ENCODE peak calls at places on chromosomes 16 and 17, in five cellular contexts. R is IMR-90, A is PC-9, O is astrocyte, V is OCI-LY7. Q is an unnamed sample.

GRCh38 chr16:56743840-56744239 is 13.9 kb downstream of the NUP93 start:
- DNase-seq in A (no peak), V (no peak), O (peak; percentile 30), R (peak; percentile 49), Q (peak; percentile 89)

GRCh38 chr17:40337351-40337750 is 27.2 kb downstream of the GJD3 start:
- DNase-seq in V (no peak), O (no peak), R (no peak), A (no peak), Q (no peak)

GRCh38 chr17:43823350-43824084 is 9.4 kb downstream of the MPP3 start:
- DNase-seq in R (no peak), A (no peak), V (no peak), O (no peak), Q (no peak)

GRCh38 chr17:76405967-76406647 is 21.7 kb downstream of the SPHK1 start:
- DNase-seq in A (no peak), R (peak; percentile 35), V (peak; percentile 66), O (no peak), Q (peak; percentile 16)

GRCh38 chr16:83804366-83804765 is 3.4 kb upstream of the HSBP1 start:
- DNase-seq in R (no peak), A (no peak), V (no peak), O (no peak), Q (no peak)

GRCh38 chr17:68048996-68049395 is 13.5 kb downstream of the KPNA2 start:
- DNase-seq in A (no peak), V (peak; percentile 37), R (no peak), O (no peak), Q (peak; percentile 3)

GRCh38 chr16:51113254-51114125 is 37.6 kb downstream of the SALL1 start:
- DNase-seq in A (no peak), V (no peak), R (no peak), O (no peak), Q (no peak)

GRCh38 chr17:8163978-8164814 is 1.4 kb upstream of the VAMP2 start:
- DNase-seq in V (peak; percentile 62), O (peak; percentile 25), R (peak; percentile 59), A (peak; percentile 48), Q (peak; percentile 87)

GRCh38 chr17:49557204-49558024 is 18.3 kb upstream of the NXPH3 start:
- DNase-seq in V (peak; percentile 65), A (peak; percentile 42), R (peak; percentile 46), O (no peak), Q (peak; percentile 67)

GRCh38 chr17:32481193-32481592 is 5.6 kb upstream of the CDK5R1 start:
- DNase-seq in V (no peak), A (no peak), R (no peak), O (no peak), Q (no peak)

GRCh38 chr16:81214745-81215166 is 23.7 kb upstream of the BCO1 start:
- DNase-seq in A (no peak), R (peak; percentile 15), O (no peak), V (no peak), Q (peak; percentile 56)

GRCh38 chr16:27452569-27453475 is 50.8 kb downstream of the IL21R start:
- DNase-seq in O (no peak), R (no peak), V (peak; percentile 18), A (no peak), Q (no peak)

GRCh38 chr16:17343028-17343427 is 127.7 kb downstream of the XYLT1 start:
- DNase-seq in R (no peak), O (no peak), V (no peak), A (no peak), Q (no peak)

GRCh38 chr17:39705786-39706348 is 6.0 kb downstream of the ERBB2 start:
- DNase-seq in V (no peak), A (peak; percentile 91), O (no peak), R (no peak), Q (no peak)

GRCh38 chr17:7211512-7212277 is 7.9 kb downstream of the DLG4 start:
- DNase-seq in V (no peak), R (no peak), O (no peak), A (no peak), Q (no peak)

GRCh38 chr16:85148959-85149358 is 36.7 kb upstream of the CIBAR2 start:
- DNase-seq in O (no peak), V (no peak), R (no peak), A (no peak), Q (peak; percentile 84)

GRCh38 chr16:89195521-89196171 is 4.7 kb downstream of the SLC22A31 start:
- DNase-seq in A (no peak), O (no peak), V (no peak), R (no peak), Q (no peak)

GRCh38 chr16:68447721-68448359 is 468 bp downstream of the SMPD3 start:
- DNase-seq in R (no peak), O (no peak), A (no peak), V (no peak), Q (no peak)

GRCh38 chr16:84465154-84465553 is 39.3 kb downstream of the MEAK7 start:
- DNase-seq in O (no peak), A (no peak), R (no peak), V (no peak), Q (no peak)

GRCh38 chr16:88077328-88078108 is 126.3 kb downstream of the BANP start:
- DNase-seq in R (no peak), V (no peak), A (no peak), O (no peak), Q (no peak)

GRCh38 chr17:41008811-41009210 is at the start of gene KRTAP3-1:
- DNase-seq in V (no peak), O (no peak), R (no peak), A (no peak), Q (no peak)

GRCh38 chr17:38572665-38573365 is 32.9 kb downstream of the SRCIN1 start:
- DNase-seq in R (no peak), O (no peak), A (peak; percentile 47), V (no peak), Q (peak; percentile 26)

GRCh38 chr16:15682105-15682570 is 32.1 kb downstream of the NDE1 start:
- DNase-seq in A (peak; percentile 60), O (peak; percentile 56), V (peak; percentile 25), R (peak; percentile 84), Q (peak; percentile 91)

GRCh38 chr16:48479955-48480354 is 94.7 kb upstream of the SIAH1 start:
- DNase-seq in A (no peak), V (no peak), O (no peak), R (peak; percentile 55), Q (no peak)

GRCh38 chr17:8438441-8438840 is 2.8 kb downstream of the NDEL1 start:
- DNase-seq in O (no peak), R (no peak), V (no peak), A (no peak), Q (no peak)

GRCh38 chr17:46154151-46154816 is 38.9 kb downstream of the KANSL1 start:
- DNase-seq in V (peak; percentile 46), A (no peak), O (peak; percentile 59), R (peak; percentile 38), Q (peak; percentile 56)

GRCh38 chr16:25080420-25081131 is 31.0 kb upstream of the LCMT1 start:
- DNase-seq in A (no peak), O (no peak), R (no peak), V (no peak), Q (no peak)

GRCh38 chr17:17177186-17177585 is 28.9 kb downstream of the PLD6 start:
- DNase-seq in A (no peak), R (no peak), O (no peak), V (no peak), Q (no peak)

GRCh38 chr16:30356401-30357084 is 1.4 kb upstream of the CD2BP2 start:
- DNase-seq in R (no peak), A (peak; percentile 40), V (peak; percentile 23), O (no peak), Q (peak; percentile 14)

GRCh38 chr16:53043986-53044571 is 8.6 kb downstream of the CHD9NB start:
- DNase-seq in R (no peak), O (no peak), V (no peak), A (peak; percentile 22), Q (no peak)
- H3K4me3 ChIP-seq in R (no peak overlapping the region), O (no peak overlapping the region), V (no peak overlapping the region), A (no peak overlapping the region), Q (no peak overlapping the region)

DNA sequence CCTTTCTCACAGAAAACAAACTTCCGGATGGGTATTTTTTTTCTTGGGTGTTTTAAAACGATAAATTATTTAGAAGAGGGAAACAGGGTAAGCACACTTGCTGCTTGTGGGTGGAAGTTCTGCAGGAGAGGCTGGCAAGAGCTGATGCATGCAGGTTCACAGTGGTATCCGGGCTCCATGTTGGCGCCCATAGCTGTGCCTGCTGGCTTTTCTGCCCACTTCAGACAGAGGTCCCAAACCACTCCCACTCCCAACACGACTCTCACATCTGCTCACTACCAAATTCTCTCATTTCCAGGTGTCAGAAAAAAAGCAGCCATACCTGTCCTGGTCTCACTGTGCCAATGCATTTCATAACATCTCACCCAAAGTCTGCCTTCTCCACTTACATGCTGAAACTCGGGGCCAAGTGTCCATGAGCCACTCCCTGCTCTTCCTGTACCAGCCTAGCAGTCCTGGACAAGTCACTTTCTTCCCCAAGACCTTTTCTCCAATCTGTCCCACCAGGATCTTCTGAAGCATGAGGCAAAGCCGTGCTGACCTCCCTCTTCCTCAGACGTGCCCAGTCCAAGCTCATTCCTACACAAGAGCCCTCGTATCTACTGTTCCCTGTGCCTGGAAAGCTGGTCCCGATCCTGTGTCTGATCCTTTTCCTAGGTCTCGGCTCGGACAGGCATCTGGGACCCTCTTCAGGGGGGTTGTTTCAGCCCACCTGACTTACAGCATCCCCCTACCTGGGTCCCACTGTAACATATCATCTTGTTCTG is 1.5 kb downstream of the CD300LF start:
- DNase-seq in R (no peak), O (no peak), A (no peak), V (no peak), Q (no peak)
- H2AFZ ChIP-seq in R (no peak overlapping the region), O (no peak overlapping the region), A (no peak overlapping the region), V (no peak overlapping the region), Q (no peak overlapping the region)

DNA sequence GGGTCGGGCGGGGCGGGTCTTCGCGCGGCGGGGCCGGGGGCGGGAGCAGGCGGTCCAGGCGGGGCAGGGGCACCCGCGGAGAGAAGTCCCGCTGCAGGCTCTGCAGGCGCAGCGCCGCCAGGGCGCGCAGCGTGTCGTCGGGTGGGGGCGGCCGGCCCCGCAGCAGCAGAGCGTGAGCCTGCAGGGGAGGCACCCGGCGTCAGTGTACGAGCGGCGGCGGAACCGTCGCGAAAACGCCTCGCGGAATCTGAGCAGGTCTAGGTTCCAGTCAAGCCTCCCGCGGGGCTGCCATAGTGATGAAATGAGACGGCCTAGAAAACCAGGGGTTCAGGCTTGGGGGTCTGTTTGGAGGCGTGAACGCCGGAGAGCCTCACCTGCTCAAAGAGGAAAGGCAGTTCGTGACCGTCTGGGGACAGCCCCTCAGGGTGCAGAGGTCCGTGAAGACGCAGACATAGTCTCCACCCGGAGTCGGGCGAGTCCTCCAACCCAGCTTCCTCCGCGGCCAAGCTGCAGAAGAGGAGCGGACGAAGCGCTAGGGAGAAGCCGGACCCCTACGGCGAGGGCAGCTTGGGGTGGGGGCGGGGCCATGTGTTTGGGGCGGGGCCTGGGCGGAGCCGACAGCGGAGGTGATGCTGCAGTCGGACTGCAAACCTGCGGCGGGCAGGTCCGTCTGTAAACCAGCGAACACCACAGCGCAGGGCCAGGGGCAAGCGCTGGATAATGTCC is 6.4 kb downstream of the PLEKHH3 start:
- DNase-seq in R (no peak), V (no peak), O (no peak), A (no peak), Q (no peak)
- H4K20me1 ChIP-seq in R (peaks cover 39% of the 10 kb centered on the region), V (no peaks in the 10 kb centered on the region), O (peaks cover 76% of the 10 kb centered on the region), A (no peaks in the 10 kb centered on the region), Q (no peaks in the 10 kb centered on the region)

DNA sequence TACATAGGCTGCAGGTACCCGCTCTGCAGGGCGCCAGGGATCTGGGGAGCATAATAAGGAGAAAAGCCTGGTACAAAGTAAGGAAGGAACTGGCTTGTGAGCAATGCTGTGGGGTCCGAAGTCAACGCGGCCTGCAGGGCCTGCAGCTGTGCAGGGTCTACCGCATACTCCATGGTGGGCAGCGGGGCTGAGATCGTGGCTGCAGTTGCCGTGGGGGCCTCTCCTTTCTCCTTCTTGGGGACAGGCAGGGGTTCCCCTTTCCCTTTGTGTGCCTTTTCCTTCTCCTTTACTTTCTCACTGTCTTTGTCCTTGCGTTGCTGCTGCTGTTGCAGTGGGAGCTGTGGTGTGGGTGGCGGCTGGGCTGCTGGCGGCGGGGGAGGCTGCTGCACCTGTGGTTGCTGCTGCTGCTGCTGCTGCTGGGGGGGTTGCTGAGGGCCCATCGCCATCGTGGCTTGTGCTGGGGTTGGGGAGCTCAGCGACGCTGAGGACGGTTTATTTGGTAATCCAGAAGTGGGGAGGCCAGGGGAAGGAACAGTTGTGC is 259.6 kb downstream of the ZFHX3 start:
- DNase-seq in V (no peak), A (no peak), O (no peak), R (no peak), Q (no peak)
- H3K4me3 ChIP-seq in V (no peak overlapping the region), A (no peak overlapping the region), O (peak overlapping the region; percentile 71), R (peak overlapping the region; percentile 76), Q (no peak overlapping the region)